ENCODE peak calls at places on chromosomes 2 and 18, in six cellular contexts. U is adrenal gland, C is MM.1S, K is mesendoderm, E is GM23248, D is body of pancreas. Y is an unnamed sample.

GRCh38 chr2:54947121-54947520 is 103.1 kb downstream of the RTN4 start:
- DNase-seq in D (no peak), U (no peak), C (no peak), K (no peak), E (peak; percentile 18), Y (no peak)

GRCh38 chr2:68093634-68094033 is 30.8 kb upstream of the C1D start:
- DNase-seq in K (no peak), E (no peak), C (no peak), U (no peak), D (no peak), Y (no peak)

GRCh38 chr2:144605232-144605631 is 85.3 kb upstream of the ZEB2 start:
- DNase-seq in C (peak; percentile 6), E (no peak), K (no peak), D (no peak), U (no peak), Y (no peak)

GRCh38 chr2:163369111-163369510 is 366.7 kb downstream of the FIGN start:
- DNase-seq in U (no peak), E (no peak), K (no peak), D (no peak), C (no peak), Y (no peak)

GRCh38 chr2:25290811-25291510 is 50.8 kb downstream of the DNMT3A start:
- DNase-seq in E (no peak), K (no peak), D (no peak), C (no peak), U (peak; percentile 64), Y (peak; percentile 34)

GRCh38 chr2:190800528-190800927 is 80.1 kb upstream of the GLS start:
- DNase-seq in U (no peak), D (no peak), E (no peak), K (no peak), C (no peak), Y (no peak)

GRCh38 chr2:178072000-178072382 is 586 bp downstream of the PDE11A start:
- DNase-seq in E (no peak), K (no peak), U (no peak), C (no peak), D (peak; percentile 35), Y (no peak)

GRCh38 chr2:37855283-37856041 is 69.6 kb upstream of the RMDN2 start:
- DNase-seq in D (no peak), C (no peak), K (no peak), E (peak; percentile 39), U (no peak), Y (no peak)

GRCh38 chr2:10057231-10058107 is 14.1 kb downstream of the KLF11 start:
- DNase-seq in C (no peak), U (peak; percentile 56), E (peak; percentile 90), D (no peak), K (peak; percentile 99), Y (no peak)
- H3K4me3 ChIP-seq in C (no peak overlapping the region), U (no peak overlapping the region), E (peak overlapping the region; percentile 59), D (no peak overlapping the region), K (peak overlapping the region; percentile 2), Y (no peak overlapping the region)

GRCh38 chr2:241314933-241315182 is 614 bp downstream of the HDLBP start:
- DNase-seq in C (no peak), U (no peak), E (no peak), D (no peak), K (no peak), Y (no peak)
- H3K4me1 ChIP-seq in C (peaks cover 53% of the 10 kb centered on the region), U (peaks cover 48% of the 10 kb centered on the region), E (peaks cover 54% of the 10 kb centered on the region), D (peaks cover 49% of the 10 kb centered on the region), K (peaks cover 10% of the 10 kb centered on the region), Y (peaks cover 82% of the 10 kb centered on the region)

GRCh38 chr2:215615067-215615828 is 179.4 kb upstream of the FN1 start:
- DNase-seq in C (no peak), K (no peak), E (no peak), D (no peak), U (no peak), Y (no peak)
- H3K4me3 ChIP-seq in C (no peak overlapping the region), K (no peak overlapping the region), E (no peak overlapping the region), D (no peak overlapping the region), U (no peak overlapping the region), Y (no peak overlapping the region)

DNA sequence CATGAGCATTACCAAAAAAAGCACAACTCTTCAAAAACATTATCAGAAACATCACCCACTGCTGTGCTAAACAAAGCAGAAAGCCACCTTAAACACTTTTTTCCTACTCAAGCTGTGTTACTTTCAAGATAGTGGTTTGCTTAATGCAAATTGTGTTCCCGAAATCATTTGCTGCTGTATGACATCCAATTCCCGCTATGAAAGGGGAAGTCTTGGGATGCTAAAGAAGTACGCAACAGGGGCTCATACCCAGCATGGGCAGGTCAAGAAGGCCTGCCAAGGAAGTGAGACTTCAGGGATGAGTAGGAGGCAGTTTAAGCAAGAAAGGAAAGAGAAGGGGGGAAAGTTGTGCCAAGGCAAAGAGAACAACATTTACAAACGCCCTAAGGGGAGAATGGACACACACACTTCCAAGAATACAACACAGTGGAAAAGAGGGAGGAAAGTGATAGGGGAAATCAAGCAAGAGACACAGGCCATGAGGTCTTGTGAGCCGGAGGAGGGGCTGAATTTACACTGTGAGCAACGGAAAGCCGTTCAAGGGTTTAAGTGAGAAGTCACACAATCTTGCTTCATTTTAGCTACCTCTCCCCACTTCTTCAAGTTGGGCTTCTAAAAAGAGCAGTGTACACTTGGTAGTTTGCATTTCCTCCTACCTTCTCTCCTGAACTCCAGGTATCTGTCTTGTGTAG is 4.1 kb downstream of the PTPN2 start:
- DNase-seq in E (no peak), U (no peak), C (no peak), D (no peak), K (peak; percentile 51), Y (no peak)
- H3K4me1 ChIP-seq in E (peaks cover 15% of the 10 kb centered on the region), U (peaks cover 35% of the 10 kb centered on the region), C (peaks cover 17% of the 10 kb centered on the region), D (peaks cover 31% of the 10 kb centered on the region), K (peaks cover 19% of the 10 kb centered on the region), Y (peaks cover 77% of the 10 kb centered on the region)

GRCh38 chr2:42755161-42755900 is 8.6 kb downstream of the OXER1 start:
- DNase-seq in C (no peak), D (peak; percentile 69), K (no peak), U (no peak), E (peak; percentile 80), Y (no peak)

GRCh38 chr2:42753188-42753813 is 10.6 kb downstream of the OXER1 start:
- DNase-seq in C (no peak), U (no peak), D (no peak), E (no peak), K (no peak), Y (no peak)

GRCh38 chr2:42754776-42755140 is 9.2 kb downstream of the OXER1 start:
- DNase-seq in K (no peak), E (peak; percentile 36), U (no peak), C (no peak), D (no peak), Y (no peak)

GRCh38 chr2:42752299-42752698 is 11.6 kb downstream of the OXER1 start:
- DNase-seq in K (no peak), C (no peak), U (no peak), D (no peak), E (no peak), Y (no peak)

DNA sequence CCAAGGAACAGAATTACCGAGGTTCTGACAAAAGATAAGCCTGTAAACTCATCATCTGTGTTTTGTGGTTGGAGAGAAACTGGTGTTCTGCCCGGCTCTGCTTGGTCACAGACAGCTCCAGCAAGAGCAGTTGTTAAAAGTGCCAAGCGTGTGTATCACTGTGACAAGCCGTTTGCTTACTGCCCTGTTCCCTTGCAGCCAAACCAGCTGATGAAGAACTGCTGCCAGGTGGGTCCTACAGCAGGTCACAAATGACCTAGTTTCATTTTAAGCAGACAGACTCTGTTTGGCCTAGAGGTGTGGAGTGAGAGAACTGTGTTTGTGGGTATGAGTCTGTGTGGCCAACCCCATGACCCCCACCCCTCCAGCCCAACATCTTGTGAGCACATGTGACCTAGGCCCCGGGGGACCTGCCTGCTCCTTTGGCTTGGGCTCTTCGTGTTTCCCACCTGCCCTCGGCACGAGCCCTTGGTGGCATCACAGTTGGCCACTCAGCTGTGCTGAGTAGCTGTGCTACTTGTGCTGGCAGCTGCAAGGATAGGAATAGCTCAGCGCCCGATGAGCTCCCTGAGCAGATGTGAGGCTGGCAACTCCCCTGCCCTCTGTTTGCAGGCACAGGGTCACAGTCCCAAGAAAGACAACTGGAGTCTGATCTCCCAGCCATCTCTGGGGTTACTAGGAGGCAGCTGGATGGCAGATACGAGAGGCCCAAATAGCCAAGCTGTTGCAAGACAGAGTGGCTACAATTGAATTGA is 9.7 kb downstream of the OXER1 start:
- DNase-seq in D (peak; percentile 51), K (no peak), E (peak; percentile 71), C (no peak), U (no peak), Y (no peak)
- H3K4me3 ChIP-seq in D (no peak overlapping the region), K (no peak overlapping the region), E (no peak overlapping the region), C (no peak overlapping the region), U (no peak overlapping the region), Y (no peak overlapping the region)